ENCODE peak calls at places on chromosome 19, in seven cellular contexts. H is uterus, I is psoas muscle, O is lower lobe of right lung, Y is GM23338, L is PC-9, X is prostate gland. Q is an unnamed sample.

GRCh38 chr19:46954502-46955004 is 65.1 kb upstream of the NPAS1 start:
- DNase-seq in H (no peak), I (no peak), O (no peak), Y (no peak), L (no peak), X (no peak), Q (no peak)

GRCh38 chr19:50315773-50316448 is 13.3 kb downstream of the KCNC3 start:
- DNase-seq in H (no peak), I (peak; percentile 32), O (no peak), Y (peak; percentile 86), L (no peak), X (no peak), Q (no peak)

GRCh38 chr19:48509467-48510194 is 2.0 kb downstream of the LMTK3 start:
- DNase-seq in H (no peak), I (no peak), O (no peak), Y (peak; percentile 78), L (no peak), X (no peak), Q (no peak)

GRCh38 chr19:8512115-8512967 is 1.6 kb downstream of the ZNF414 start:
- DNase-seq in H (no peak), I (no peak), O (no peak), Y (peak; percentile 85), L (peak; percentile 46), X (no peak), Q (no peak)

GRCh38 chr19:47221080-47221841 is 9.7 kb downstream of the BBC3 start:
- DNase-seq in H (no peak), I (no peak), O (no peak), Y (no peak), L (no peak), X (no peak), Q (no peak)

GRCh38 chr19:33403221-33403972 is 29.9 kb downstream of the CEBPG start:
- DNase-seq in H (no peak), I (peak; percentile 55), O (peak; percentile 71), Y (no peak), L (no peak), X (no peak), Q (peak; percentile 7)

GRCh38 chr19:38081547-38082255 is 142.3 kb downstream of the DPF1 start:
- DNase-seq in H (no peak), I (no peak), O (no peak), Y (no peak), L (no peak), X (no peak), Q (no peak)

GRCh38 chr19:45667620-45668341 is at the start of gene GIPR:
- DNase-seq in H (no peak), I (no peak), O (peak; percentile 66), Y (peak; percentile 77), L (peak; percentile 91), X (no peak), Q (no peak)

GRCh38 chr19:44869728-44870470 is 21.2 kb upstream of the TOMM40 start:
- DNase-seq in H (no peak), I (peak; percentile 65), O (peak; percentile 73), Y (no peak), L (no peak), X (no peak), Q (peak; percentile 59)

GRCh38 chr19:32631381-32631780 is 43.6 kb downstream of the ANKRD27 start:
- DNase-seq in H (no peak), I (no peak), O (no peak), Y (no peak), L (no peak), X (no peak), Q (no peak)

GRCh38 chr19:29211562-29212416 is 1.2 kb downstream of the UQCRFS1 start:
- DNase-seq in H (no peak), I (no peak), O (no peak), Y (peak; percentile 20), L (no peak), X (no peak), Q (no peak)

GRCh38 chr19:32203161-32203560 is 142.2 kb upstream of the ZNF507 start:
- DNase-seq in H (no peak), I (no peak), O (no peak), Y (no peak), L (no peak), X (no peak), Q (no peak)

DNA sequence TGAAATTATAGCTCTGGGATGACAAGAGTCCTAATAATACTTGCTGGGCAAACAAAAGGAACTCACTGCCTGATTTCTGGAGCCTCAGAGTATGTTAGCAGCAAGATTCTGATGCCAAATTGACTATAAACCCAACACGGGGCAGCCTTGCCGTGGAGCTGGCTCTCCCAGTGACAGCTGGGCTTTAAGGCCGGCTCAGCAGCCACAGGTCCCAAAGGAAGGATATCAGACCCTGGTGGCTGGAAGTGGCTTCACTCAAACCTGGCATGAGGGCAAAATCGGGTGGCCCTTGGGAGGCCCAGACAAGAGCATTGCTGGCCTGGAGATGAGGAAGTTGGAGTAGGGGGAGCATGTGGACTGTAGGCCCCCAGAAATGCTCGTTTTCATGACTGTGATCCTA is 47.9 kb downstream of the EPS15L1 start:
- DNase-seq in H (no peak), I (no peak), O (no peak), Y (no peak), L (peak; percentile 30), X (no peak), Q (no peak)
- H3K36me3 ChIP-seq in H (no peaks in the 10 kb centered on the region), I (peaks cover 92% of the 10 kb centered on the region), O (peaks cover 88% of the 10 kb centered on the region), Y (peaks cover 11% of the 10 kb centered on the region), L (peaks cover 25% of the 10 kb centered on the region), X (no peaks in the 10 kb centered on the region), Q (peaks cover 100% of the 10 kb centered on the region)

GRCh38 chr19:13366529-13367143 is 139.6 kb downstream of the CACNA1A start:
- DNase-seq in H (no peak), I (no peak), O (no peak), Y (peak; percentile 82), L (no peak), X (no peak), Q (no peak)
- TF ChIP-seq CTCF in H (no peak), I (no peak), O (no peak), Y (peak; percentile 84), L (peak; percentile 61), X (no peak), Q (no peak)

GRCh38 chr19:39381910-39382611 is 8.8 kb downstream of the PAF1 start:
- DNase-seq in H (no peak), I (no peak), O (no peak), Y (no peak), L (no peak), X (no peak), Q (no peak)

GRCh38 chr19:39380521-39381502 is 10.1 kb downstream of the PAF1 start:
- DNase-seq in H (no peak), I (no peak), O (no peak), Y (no peak), L (no peak), X (no peak), Q (no peak)

GRCh38 chr19:39385629-39386411 is 5.1 kb downstream of the PAF1 start:
- DNase-seq in H (no peak), I (no peak), O (no peak), Y (no peak), L (no peak), X (no peak), Q (no peak)

GRCh38 chr19:39384839-39385568 is 5.9 kb downstream of the PAF1 start:
- DNase-seq in H (no peak), I (no peak), O (no peak), Y (peak; percentile 31), L (no peak), X (no peak), Q (no peak)

DNA sequence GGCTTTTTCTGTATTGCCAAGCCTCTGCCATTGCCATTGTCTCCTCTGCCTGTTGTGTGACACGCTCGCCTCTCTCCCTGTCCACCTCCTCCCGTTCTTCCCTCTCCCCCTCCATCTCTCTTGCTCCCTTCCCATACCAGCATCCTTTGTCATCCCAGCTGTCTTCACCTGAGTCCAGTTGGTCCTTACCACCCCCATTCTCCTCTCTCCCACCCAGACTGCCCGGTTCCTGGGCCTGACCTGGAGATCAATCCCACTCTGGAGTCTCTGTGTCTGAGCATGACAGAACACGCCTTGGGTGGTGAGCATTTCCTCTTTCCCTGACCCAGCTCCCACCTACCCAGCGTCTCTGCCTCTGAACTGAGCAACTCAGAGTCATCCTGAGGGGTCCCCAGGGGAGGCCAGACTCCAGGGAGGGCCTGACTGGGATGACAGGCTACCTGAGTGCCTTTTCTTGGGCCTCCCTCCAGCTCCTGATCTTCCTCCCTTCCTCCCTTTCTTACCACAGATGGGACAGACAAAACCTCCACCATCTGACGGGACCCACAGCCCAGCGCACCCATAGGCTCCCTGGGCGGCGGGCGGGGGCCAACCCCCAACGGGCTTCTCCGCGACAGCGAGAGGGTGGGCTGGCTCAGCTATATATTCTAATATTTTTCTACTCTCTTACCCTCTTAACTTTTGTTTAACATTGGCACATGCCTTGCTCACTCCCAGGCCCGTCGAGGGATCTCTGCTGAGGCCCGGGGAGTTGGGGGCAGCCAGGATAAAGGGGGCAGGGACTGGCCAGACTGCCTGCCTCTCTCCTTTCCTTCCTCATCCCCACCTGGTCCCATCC is 7.7 kb downstream of the PAF1 start:
- DNase-seq in H (no peak), I (peak; percentile 30), O (no peak), Y (no peak), L (no peak), X (no peak), Q (no peak)
- H3K36me3 ChIP-seq in H (no peaks in the 10 kb centered on the region), I (peaks cover 100% of the 10 kb centered on the region), O (peaks cover 100% of the 10 kb centered on the region), Y (peaks cover 27% of the 10 kb centered on the region), L (peaks cover 23% of the 10 kb centered on the region), X (peaks cover 16% of the 10 kb centered on the region), Q (peaks cover 7% of the 10 kb centered on the region)

GRCh38 chr19:9836021-9836420 is 903 bp downstream of the PIN1 start:
- DNase-seq in H (no peak), I (no peak), O (no peak), Y (no peak), L (no peak), X (no peak), Q (no peak)
- TF ChIP-seq CTCF in H (no peak), I (no peak), O (no peak), Y (no peak), L (no peak), X (no peak), Q (no peak)

GRCh38 chr19:5047251-5047935 is 78.5 kb downstream of the KDM4B start:
- DNase-seq in H (no peak), I (no peak), O (no peak), Y (no peak), L (no peak), X (no peak), Q (no peak)
- H3K36me3 ChIP-seq in H (no peaks in the 10 kb centered on the region), I (peaks cover 23% of the 10 kb centered on the region), O (peaks cover 42% of the 10 kb centered on the region), Y (no peaks in the 10 kb centered on the region), L (no peaks in the 10 kb centered on the region), X (no peaks in the 10 kb centered on the region), Q (no peaks in the 10 kb centered on the region)

GRCh38 chr19:15292140-15292539 is 40.2 kb downstream of the BRD4 start:
- DNase-seq in H (no peak), I (no peak), O (no peak), Y (no peak), L (no peak), X (no peak), Q (no peak)
- TF ChIP-seq CTCF in H (no peak), I (no peak), O (no peak), Y (no peak), L (no peak), X (no peak), Q (no peak)

GRCh38 chr19:40703029-40703755 is 12.7 kb upstream of the NUMBL start:
- DNase-seq in H (no peak), I (no peak), O (no peak), Y (no peak), L (no peak), X (no peak), Q (no peak)
- H3K36me3 ChIP-seq in H (no peaks in the 10 kb centered on the region), I (peaks cover 77% of the 10 kb centered on the region), O (peaks cover 87% of the 10 kb centered on the region), Y (peaks cover 3% of the 10 kb centered on the region), L (no peaks in the 10 kb centered on the region), X (no peaks in the 10 kb centered on the region), Q (peaks cover 5% of the 10 kb centered on the region)

GRCh38 chr19:39345956-39346355 is 3.7 kb downstream of the SAMD4B start:
- DNase-seq in H (no peak), I (no peak), O (no peak), Y (no peak), L (no peak), X (no peak), Q (no peak)
- TF ChIP-seq CTCF in H (no peak), I (no peak), O (no peak), Y (peak; percentile 21), L (no peak), X (no peak), Q (no peak)

Q was measured in tibial nerve.